ENCODE peak calls at places on chromosomes 12 and 14, in nine cellular contexts. Z is A549, K is WTC11, E is SK-N-SH, U is HCT116, O is GM12878, J is endothelial cell of umbilical vein, R is K562, I is H1. F is an unnamed sample.

GRCh38 chr12:117900561-117900960 is 68.2 kb downstream of the KSR2 start:
- DNase-seq in Z (peak; percentile 50), K (no peak), E (no peak), U (no peak), O (no peak), J (no peak), R (no peak), I (no peak), F (no peak)

GRCh38 chr12:104763163-104763805 is 194.8 kb downstream of the SLC41A2 start:
- DNase-seq in Z (no peak), K (no peak), E (no peak), U (no peak), O (no peak), J (no peak), R (no peak), I (no peak), F (peak; percentile 92)

GRCh38 chr12:126668538-126668937 is 1598.4 kb upstream of the TMEM132C start:
- DNase-seq in Z (peak; percentile 3), K (no peak), E (no peak), U (no peak), O (no peak), J (no peak), R (no peak), I (no peak), F (peak; percentile 51)

GRCh38 chr14:32560213-32560857 is 231.2 kb downstream of the AKAP6 start:
- DNase-seq in Z (peak; percentile 80), K (peak; percentile 51), E (peak; percentile 59), U (peak; percentile 54), O (no peak), J (peak; percentile 76), R (peak; percentile 46), I (no peak), F (peak; percentile 63)

GRCh38 chr12:100545092-100545491 is 28.4 kb upstream of the GAS2L3 start:
- DNase-seq in Z (peak; percentile 16), K (no peak), E (no peak), U (no peak), O (no peak), J (no peak), R (no peak), I (no peak), F (no peak)

GRCh38 chr12:131112016-131112415 is 158.3 kb downstream of the ADGRD1 start:
- DNase-seq in Z (peak; percentile 31), K (no peak), E (peak; percentile 57), U (no peak), O (no peak), J (no peak), R (no peak), I (no peak), F (no peak)

GRCh38 chr12:77323778-77324415 is 258.5 kb upstream of the E2F7 start:
- DNase-seq in Z (no peak), K (no peak), E (no peak), U (no peak), O (no peak), J (no peak), R (no peak), I (no peak), F (no peak)

GRCh38 chr14:103808403-103809001 is 38.9 kb downstream of the PPP1R13B start:
- DNase-seq in Z (peak; percentile 70), K (peak; percentile 82), E (peak; percentile 80), U (peak; percentile 58), O (no peak), J (peak; percentile 69), R (peak; percentile 53), I (peak; percentile 27), F (peak; percentile 63)

GRCh38 chr12:77578471-77579262 is 252.0 kb upstream of the NAV3 start:
- DNase-seq in Z (no peak), K (no peak), E (no peak), U (no peak), O (no peak), J (no peak), R (no peak), I (no peak), F (no peak)

GRCh38 chr12:93990832-93991748 is 157.3 kb upstream of the PLXNC1 start:
- DNase-seq in Z (peak; percentile 48), K (peak; percentile 57), E (peak; percentile 14), U (no peak), O (no peak), J (no peak), R (peak; percentile 44), I (peak; percentile 31), F (peak; percentile 18)

GRCh38 chr12:100860611-100861010 is 66.0 kb downstream of the ANO4 start:
- DNase-seq in Z (no peak), K (no peak), E (no peak), U (no peak), O (no peak), J (no peak), R (no peak), I (no peak), F (no peak)

GRCh38 chr14:26157517-26157916 is 440.3 kb downstream of the NOVA1 start:
- DNase-seq in Z (no peak), K (no peak), E (no peak), U (no peak), O (no peak), J (no peak), R (no peak), I (no peak), F (no peak)

DNA sequence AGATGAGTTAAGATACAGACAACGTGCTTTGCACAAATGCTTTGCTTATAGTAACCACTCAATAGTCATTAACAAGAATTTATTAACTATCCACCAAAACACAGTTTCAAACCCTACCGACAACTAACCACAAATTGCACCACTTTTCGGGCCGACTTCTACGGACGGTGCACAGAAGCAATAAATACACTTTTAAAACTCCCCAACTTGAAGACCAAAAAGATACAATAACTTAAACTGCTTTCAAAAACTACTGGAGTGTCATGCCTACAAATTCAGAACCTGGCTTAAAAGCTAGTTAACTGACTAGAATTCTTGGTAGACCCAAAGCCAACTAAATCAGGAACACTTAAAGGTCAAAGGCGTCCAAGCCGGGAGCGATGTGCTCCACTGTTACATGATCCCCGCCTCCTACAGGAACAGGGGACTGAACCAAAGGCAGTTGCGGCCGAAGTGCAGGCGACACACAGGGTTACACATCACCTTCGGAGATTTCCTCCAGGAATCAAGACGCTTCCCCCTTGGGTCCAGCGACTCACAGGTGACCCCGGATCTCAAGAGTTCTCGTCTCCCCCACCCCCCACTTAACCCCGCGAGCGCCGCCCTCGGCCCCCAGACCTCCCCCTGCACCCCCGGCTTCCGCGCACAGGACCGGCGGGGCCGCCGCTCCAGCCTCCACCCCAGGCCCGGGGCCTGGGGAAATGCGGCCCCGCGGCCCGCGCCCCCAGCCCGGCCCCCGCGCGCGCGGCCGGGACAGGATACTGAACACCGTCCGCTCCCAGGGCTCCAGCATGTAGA is 507 bp downstream of the SPTSSA start:
- DNase-seq in Z (peak; percentile 73), K (peak; percentile 59), E (no peak), U (peak; percentile 13), O (no peak), J (peak; percentile 58), R (peak; percentile 35), I (no peak), F (peak; percentile 75)
- TF ChIP-seq MAX in Z (no peak), K (no peak), E (no peak), U (no peak), O (no peak), J (no peak), R (no peak), I (no peak), F (no peak)

GRCh38 chr14:35632276-35633071 is 98.5 kb downstream of the INSM2 start:
- DNase-seq in Z (no peak), K (no peak), E (no peak), U (no peak), O (no peak), J (no peak), R (no peak), I (no peak), F (peak; percentile 2)
- TF ChIP-seq MAX in Z (no peak), K (no peak), E (no peak), U (no peak), O (no peak), J (no peak), R (no peak), I (no peak), F (no peak)

DNA sequence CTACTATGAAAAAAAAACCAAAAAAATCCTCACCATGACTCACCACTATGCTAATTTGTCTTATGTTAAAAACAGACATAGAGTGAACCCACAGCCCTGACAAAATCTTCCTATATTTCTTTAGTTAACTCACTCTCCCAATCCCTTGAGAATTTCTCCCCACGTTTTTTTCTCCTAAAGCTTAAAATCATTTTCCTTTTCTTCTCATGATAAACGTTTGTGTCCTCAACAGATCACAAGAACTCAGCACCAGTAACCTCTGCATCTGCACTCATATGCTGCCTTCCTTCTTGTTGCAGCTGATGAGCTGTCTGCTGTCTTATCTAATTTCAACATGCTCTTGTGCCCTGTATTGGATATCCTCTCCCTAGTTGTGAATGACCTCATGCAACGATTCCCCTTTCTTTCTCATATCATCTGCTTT is 427.4 kb upstream of the MGAT4C start:
- DNase-seq in Z (no peak), K (no peak), E (no peak), U (no peak), O (no peak), J (no peak), R (no peak), I (no peak), F (no peak)
- TF ChIP-seq MAX in Z (no peak), K (no peak), E (no peak), U (no peak), O (no peak), J (no peak), R (no peak), I (no peak), F (no peak)

DNA sequence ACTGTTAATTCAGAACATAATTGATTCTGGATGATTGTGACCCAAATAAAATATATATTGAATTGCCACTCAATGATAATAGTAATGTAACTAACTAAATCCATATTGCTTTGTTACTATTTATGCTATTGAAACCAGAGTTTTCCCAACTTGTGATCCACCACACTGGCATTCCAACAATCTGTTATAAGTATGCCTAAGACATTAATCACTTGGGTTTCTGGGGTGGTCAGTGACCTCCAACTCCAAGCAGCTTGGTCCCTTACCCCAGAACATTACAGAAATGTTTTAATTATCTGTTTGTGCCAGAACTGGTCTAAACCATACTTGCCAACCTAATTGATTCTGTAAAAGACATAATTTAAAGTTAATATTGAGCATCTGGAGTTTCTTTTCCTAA is 14.6 kb downstream of the CAPS2 start:
- DNase-seq in Z (peak; percentile 17), K (no peak), E (no peak), U (no peak), O (no peak), J (no peak), R (no peak), I (no peak), F (no peak)
- TF ChIP-seq MAX in Z (no peak), K (no peak), E (no peak), U (no peak), O (no peak), J (no peak), R (no peak), I (no peak), F (no peak)

GRCh38 chr14:31420013-31420318 is 384 bp downstream of the HEATR5A start:
- DNase-seq in Z (peak; percentile 52), K (peak; percentile 78), E (peak; percentile 75), U (no peak), O (no peak), J (no peak), R (peak; percentile 61), I (no peak), F (peak; percentile 26)
- TF ChIP-seq MAX in Z (no peak), K (no peak), E (no peak), U (no peak), O (no peak), J (no peak), R (no peak), I (no peak), F (no peak)

F was measured in NB4.